ENCODE peak calls at places on chromosomes 6 and 20, in nine cellular contexts. M, X, K, A, L, B, I, T and V are unnamed samples.

GRCh38 chr6:128350416-128351254 is 169.8 kb downstream of the PTPRK start:
- DNase-seq in M (no peak), X (no peak), K (no peak), A (no peak), L (peak), B (peak), I (no peak), T (no peak), V (no peak)

GRCh38 chr6:33610057-33610456 is 11.1 kb upstream of the ITPR3 start:
- DNase-seq in M (no peak), X (no peak), K (no peak), A (peak), L (no peak), B (peak), I (no peak), T (no peak), V (no peak)

GRCh38 chr6:163147988-163148387 is 266.5 kb upstream of the QKI start:
- DNase-seq in M (peak), X (no peak), K (no peak), A (no peak), L (no peak), B (no peak), I (no peak), T (no peak), V (no peak)

GRCh38 chr20:50320910-50321796 is 130.5 kb downstream of the CEBPB start:
- DNase-seq in M (no peak), X (no peak), K (peak), A (peak), L (peak), B (peak), I (no peak), T (no peak), V (no peak)

GRCh38 chr6:160386869-160387518 is 38.8 kb downstream of the SLC22A3 start:
- DNase-seq in M (no peak), X (no peak), K (no peak), A (peak), L (no peak), B (peak), I (no peak), T (no peak), V (no peak)

GRCh38 chr6:155985660-155986138 is 530.1 kb upstream of the NOX3 start:
- DNase-seq in M (no peak), X (no peak), K (no peak), A (peak), L (no peak), B (no peak), I (no peak), T (no peak), V (no peak)

GRCh38 chr20:56628873-56629463 is at the start of gene TFAP2C:
- DNase-seq in M (no peak), X (no peak), K (no peak), A (peak), L (no peak), B (peak), I (no peak), T (no peak), V (no peak)

GRCh38 chr6:163162874-163163213 is 251.7 kb upstream of the QKI start:
- DNase-seq in M (no peak), X (no peak), K (no peak), A (no peak), L (no peak), B (no peak), I (no peak), T (no peak), V (no peak)

GRCh38 chr6:32886674-32887383 is 32.8 kb downstream of the PSMB9 start:
- DNase-seq in M (no peak), X (no peak), K (no peak), A (no peak), L (peak), B (peak), I (no peak), T (no peak), V (no peak)

GRCh38 chr6:33609444-33610034 is 11.6 kb upstream of the ITPR3 start:
- DNase-seq in M (no peak), X (no peak), K (no peak), A (peak), L (peak), B (peak), I (no peak), T (no peak), V (no peak)

GRCh38 chr20:32606790-32607189 is 21.7 kb upstream of the NOL4L start:
- DNase-seq in M (no peak), X (no peak), K (no peak), A (no peak), L (no peak), B (no peak), I (no peak), T (no peak), V (no peak)

GRCh38 chr6:37680668-37681067 is 17.0 kb downstream of the MDGA1 start:
- DNase-seq in M (peak), X (no peak), K (no peak), A (no peak), L (no peak), B (no peak), I (no peak), T (no peak), V (no peak)

GRCh38 chr6:49606696-49607390 is 29.8 kb downstream of the RHAG start:
- DNase-seq in M (peak), X (no peak), K (peak), A (no peak), L (peak), B (peak), I (no peak), T (no peak), V (no peak)

GRCh38 chr6:103236923-103237322 is 1622.8 kb downstream of the HACE1 start:
- DNase-seq in M (no peak), X (no peak), K (no peak), A (no peak), L (no peak), B (no peak), I (no peak), T (no peak), V (no peak)

GRCh38 chr6:90676516-90676915 is 89.6 kb upstream of the MAP3K7 start:
- DNase-seq in M (no peak), X (no peak), K (no peak), A (no peak), L (no peak), B (no peak), I (no peak), T (no peak), V (no peak)